ENCODE peak calls at places on chromosomes 16 and 17, in four cellular contexts. I is erythroblast, E is head of caudate nucleus, R is cerebellar cortex. U is an unnamed sample.

GRCh38 chr16:30649725-30650368 is 913 bp upstream of the PRR14 start:
- DNase-seq in I (no peak), E (no peak), R (no peak), U (peak)

GRCh38 chr16:84207266-84207665 is 16.3 kb downstream of the ADAD2 start:
- DNase-seq in I (no peak), E (no peak), R (no peak), U (no peak)

GRCh38 chr16:59047114-59047513 is 313.0 kb upstream of the GOT2 start:
- DNase-seq in I (peak), E (no peak), R (no peak), U (no peak)

GRCh38 chr16:78179666-78180065 is 80.2 kb downstream of the WWOX start:
- DNase-seq in I (no peak), E (no peak), R (no peak), U (no peak)

GRCh38 chr17:74307984-74308773 is 17.8 kb upstream of the KIF19 start:
- DNase-seq in I (peak), E (no peak), R (no peak), U (no peak)

GRCh38 chr17:75778861-75779249 is 5.8 kb upstream of the UNK start:
- DNase-seq in I (no peak), E (peak), R (no peak), U (no peak)

GRCh38 chr17:2058521-2059124 is 3.7 kb downstream of the HIC1 start:
- DNase-seq in I (peak), E (peak), R (no peak), U (peak)

GRCh38 chr16:58236231-58236690 is 38.4 kb upstream of the CSNK2A2 start:
- DNase-seq in I (peak), E (peak), R (peak), U (peak)

GRCh38 chr17:42182927-42183734 is 2.1 kb downstream of the HCRT start:
- DNase-seq in I (no peak), E (no peak), R (no peak), U (no peak)

GRCh38 chr17:29566473-29567361 is at the start of gene ABHD15:
- DNase-seq in I (peak), E (peak), R (no peak), U (peak)

GRCh38 chr17:36525888-36526287 is 8.8 kb downstream of the MYO19 start:
- DNase-seq in I (no peak), E (no peak), R (no peak), U (no peak)

GRCh38 chr16:66588981-66589713 is 9.9 kb downstream of the CMTM2 start:
- DNase-seq in I (peak), E (no peak), R (peak), U (no peak)

GRCh38 chr16:3618782-3619166 is 7.4 kb upstream of the SLX4 start:
- DNase-seq in I (no peak), E (no peak), R (no peak), U (no peak)

GRCh38 chr16:9012848-9013507 is 49.3 kb upstream of the USP7 start:
- DNase-seq in I (no peak), E (no peak), R (no peak), U (no peak)

GRCh38 chr17:81427446-81428120 is 32.3 kb downstream of the BAHCC1 start:
- DNase-seq in I (no peak), E (peak), R (no peak), U (peak)

GRCh38 chr16:10581507-10581906 is 1.1 kb upstream of the EMP2 start:
- DNase-seq in I (no peak), E (no peak), R (no peak), U (no peak)

GRCh38 chr17:72665841-72666518 is 426.5 kb downstream of the SLC39A11 start:
- DNase-seq in I (no peak), E (no peak), R (no peak), U (no peak)

U was measured in substantia nigra.